ENCODE peak calls at places on chromosomes 16 and 17, in ten cellular contexts. Q, C, X, I, R, U, N, A, H and B are unnamed samples.

GRCh38 chr17:66146394-66146793 is 45.5 kb downstream of the CEP112 start:
- DNase-seq in H (no peak), C (no peak), U (no peak), N (no peak), Q (no peak), X (no peak), I (no peak), R (no peak), A (no peak), B (no peak)

GRCh38 chr17:68534714-68535113 is 22.5 kb downstream of the PRKAR1A start:
- DNase-seq in H (no peak), R (no peak), U (no peak), X (no peak), C (no peak), A (peak), I (no peak), Q (no peak), N (no peak), B (no peak)

GRCh38 chr17:56690441-56691291 is 97.2 kb downstream of the NOG start:
- DNase-seq in I (no peak), Q (peak), U (no peak), A (no peak), X (no peak), R (no peak), H (no peak), C (no peak), N (no peak), B (no peak)

GRCh38 chr17:82170412-82170961 is 42.2 kb downstream of the CCDC57 start:
- DNase-seq in C (no peak), R (no peak), N (no peak), A (no peak), X (no peak), U (no peak), H (peak), I (no peak), Q (no peak), B (no peak)

GRCh38 chr16:4679854-4680636 is 13.3 kb upstream of the NUDT16L1 start:
- DNase-seq in C (no peak), Q (peak), U (no peak), A (peak), H (peak), N (no peak), I (peak), R (peak), X (peak), B (no peak)

GRCh38 chr16:17101646-17102045 is 369.1 kb downstream of the XYLT1 start:
- DNase-seq in N (peak), H (no peak), U (peak), C (no peak), X (no peak), A (peak), Q (no peak), I (no peak), R (no peak), B (no peak)

GRCh38 chr17:58311429-58311894 is 17.1 kb downstream of the TSPOAP1 start:
- DNase-seq in R (no peak), C (no peak), I (no peak), U (no peak), N (no peak), H (no peak), X (no peak), A (no peak), Q (no peak), B (no peak)

GRCh38 chr17:75707096-75707720 is 14.1 kb upstream of the ITGB4 start:
- DNase-seq in C (no peak), Q (peak), A (no peak), N (peak), I (no peak), X (no peak), R (no peak), U (no peak), H (peak), B (no peak)

GRCh38 chr17:81157848-81158687 is 7.2 kb upstream of the PVALEF start:
- DNase-seq in I (no peak), R (no peak), H (no peak), A (no peak), U (no peak), Q (no peak), X (no peak), C (no peak), N (no peak), B (no peak)

GRCh38 chr16:78591682-78592103 is 492.2 kb downstream of the WWOX start:
- DNase-seq in N (no peak), Q (no peak), I (no peak), R (no peak), A (no peak), H (no peak), U (no peak), C (no peak), X (no peak), B (no peak)

GRCh38 chr17:76153640-76154039 is 12.6 kb upstream of the FOXJ1 start:
- DNase-seq in N (peak), A (peak), Q (no peak), U (no peak), I (no peak), H (no peak), R (no peak), X (peak), C (no peak), B (no peak)

GRCh38 chr17:50033316-50033715 is 22.6 kb upstream of the ITGA3 start:
- DNase-seq in X (no peak), U (no peak), R (no peak), A (no peak), Q (no peak), N (peak), I (no peak), C (no peak), H (no peak), B (no peak)

GRCh38 chr17:70171159-70171558 is 1.8 kb downstream of the KCNJ2 start:
- DNase-seq in H (no peak), I (no peak), N (no peak), A (no peak), R (no peak), U (no peak), C (no peak), Q (no peak), X (no peak), B (no peak)

GRCh38 chr17:33113281-33114010 is 121.8 kb downstream of the SPACA3 start:
- DNase-seq in I (no peak), N (peak), C (peak), U (no peak), R (peak), A (peak), H (no peak), Q (peak), X (no peak), B (no peak)

GRCh38 chr16:55499951-55500350 is 8.9 kb upstream of the LPCAT2 start:
- DNase-seq in H (no peak), N (peak), X (peak), R (no peak), I (peak), C (no peak), A (peak), Q (no peak), U (no peak), B (peak)

GRCh38 chr16:15961060-15961511 is 11.7 kb downstream of the ABCC1 start:
- DNase-seq in A (peak), C (no peak), X (no peak), U (peak), R (no peak), N (no peak), H (no peak), I (no peak), Q (no peak), B (no peak)

GRCh38 chr16:68076560-68076959 is 8.6 kb upstream of the NFATC3 start:
- DNase-seq in C (no peak), Q (no peak), A (no peak), X (no peak), U (no peak), R (no peak), N (no peak), I (no peak), H (no peak), B (no peak)

GRCh38 chr16:28574925-28575324 is 21.2 kb downstream of the SGF29 start:
- DNase-seq in R (no peak), C (no peak), I (no peak), H (no peak), A (no peak), U (no peak), X (no peak), N (no peak), Q (no peak), B (no peak)

GRCh38 chr16:27401768-27402568 is at the start of gene IL21R:
- DNase-seq in A (peak), Q (peak), I (no peak), C (no peak), N (peak), U (peak), H (peak), R (peak), X (no peak), B (no peak)

GRCh38 chr16:8887952-8888560 is 5.9 kb downstream of the LITAFD start:
- DNase-seq in I (no peak), A (peak), R (peak), C (no peak), X (no peak), N (peak), H (peak), Q (peak), U (no peak), B (no peak)

GRCh38 chr17:56595831-56596740 is 2.6 kb downstream of the NOG start:
- DNase-seq in R (no peak), N (no peak), A (no peak), C (no peak), H (no peak), U (no peak), Q (peak), X (no peak), I (no peak), B (no peak)

GRCh38 chr16:50152386-50152806 is 710 bp upstream of the TENT4B start:
- DNase-seq in I (no peak), N (peak), R (peak), Q (peak), A (peak), H (peak), U (no peak), X (no peak), C (no peak), B (no peak)

GRCh38 chr16:55015181-55015913 is 84.7 kb downstream of the IRX5 start:
- DNase-seq in R (no peak), N (no peak), U (no peak), C (no peak), I (no peak), H (no peak), X (no peak), A (no peak), Q (no peak), B (no peak)

GRCh38 chr17:21201302-21201602 is 12.7 kb downstream of the TMEM11 start:
- DNase-seq in I (no peak), A (no peak), U (no peak), H (peak), R (no peak), Q (no peak), X (no peak), C (no peak), N (no peak), B (no peak)

GRCh38 chr16:83602797-83603735 is 204.7 kb upstream of the HSBP1 start:
- DNase-seq in N (no peak), Q (no peak), U (no peak), C (no peak), R (no peak), X (no peak), H (no peak), I (no peak), A (no peak), B (no peak)

GRCh38 chr17:66673668-66674276 is 161.1 kb upstream of the CACNG5 start:
- DNase-seq in U (peak), Q (peak), I (no peak), A (peak), R (peak), X (no peak), N (peak), H (no peak), C (peak), B (no peak)

GRCh38 chr17:50129946-50130777 is at the start of gene SAMD14:
- DNase-seq in Q (no peak), C (no peak), U (no peak), A (no peak), X (no peak), H (no peak), R (no peak), I (no peak), N (no peak), B (no peak)

GRCh38 chr16:70770291-70770967 is 30.5 kb downstream of the VAC14 start:
- DNase-seq in H (no peak), C (no peak), R (no peak), Q (no peak), I (no peak), U (no peak), N (no peak), X (no peak), A (no peak), B (no peak)

GRCh38 chr16:12426122-12426521 is 377.6 kb downstream of the CPPED1 start:
- DNase-seq in I (no peak), A (peak), X (no peak), C (peak), R (no peak), H (no peak), Q (no peak), N (no peak), U (no peak), B (no peak)

GRCh38 chr17:31269178-31269577 is 27.9 kb downstream of the OMG start:
- DNase-seq in A (no peak), I (no peak), H (no peak), Q (no peak), X (no peak), U (no peak), C (no peak), N (no peak), R (no peak), B (no peak)

GRCh38 chr17:42537826-42538451 is 1.9 kb downstream of the NAGLU start:
- DNase-seq in R (no peak), H (no peak), U (no peak), Q (no peak), C (no peak), N (no peak), I (no peak), X (no peak), A (no peak), B (no peak)

GRCh38 chr16:85686912-85687591 is 1.7 kb downstream of the GINS2 start:
- DNase-seq in A (no peak), Q (no peak), N (no peak), I (no peak), C (no peak), H (no peak), U (peak), R (no peak), X (no peak), B (no peak)
- H3K4me3 ChIP-seq in A (no peak), Q (no peak), N (no peak), I (no peak), C (no peak), H (no peak), U (peak), R (no peak), X (no peak), B (no peak)

GRCh38 chr17:39306509-39307212 is 80.9 kb upstream of the STAC2 start:
- DNase-seq in I (no peak), N (peak), Q (no peak), U (peak), X (no peak), C (no peak), A (no peak), R (no peak), H (no peak), B (no peak)

GRCh38 chr17:39306028-39306427 is 80.3 kb upstream of the STAC2 start:
- DNase-seq in I (no peak), H (no peak), A (no peak), N (no peak), U (peak), X (no peak), C (no peak), R (no peak), Q (no peak), B (no peak)

DNA sequence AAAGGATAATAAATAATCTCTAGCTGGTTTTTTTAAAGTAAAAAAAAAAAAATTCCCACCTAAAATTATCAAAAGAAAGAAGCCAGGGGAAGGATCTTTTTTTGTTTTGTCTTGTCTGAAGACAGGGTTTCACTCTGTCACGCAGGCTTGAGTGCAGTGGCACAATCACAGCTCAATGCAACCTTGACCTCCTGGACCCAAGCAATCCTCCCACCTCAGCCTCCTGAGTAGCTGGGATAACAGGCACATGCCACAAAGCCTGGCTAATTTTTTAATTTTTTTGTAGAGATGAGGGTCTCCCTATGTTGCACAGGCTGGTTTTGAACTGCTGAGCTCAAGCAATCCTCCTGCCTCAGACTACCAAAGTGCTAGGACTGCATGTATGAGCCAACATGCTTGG is 78.4 kb upstream of the STAC2 start:
- DNase-seq in H (no peak), Q (no peak), C (no peak), R (no peak), X (no peak), A (no peak), U (no peak), I (no peak), N (no peak), B (no peak)
- TF ChIP-seq CTCF in H (no peak), Q (no peak), C (no peak), R (no peak), X (no peak), A (no peak), U (no peak), I (no peak), N (no peak), B (no peak)

DNA sequence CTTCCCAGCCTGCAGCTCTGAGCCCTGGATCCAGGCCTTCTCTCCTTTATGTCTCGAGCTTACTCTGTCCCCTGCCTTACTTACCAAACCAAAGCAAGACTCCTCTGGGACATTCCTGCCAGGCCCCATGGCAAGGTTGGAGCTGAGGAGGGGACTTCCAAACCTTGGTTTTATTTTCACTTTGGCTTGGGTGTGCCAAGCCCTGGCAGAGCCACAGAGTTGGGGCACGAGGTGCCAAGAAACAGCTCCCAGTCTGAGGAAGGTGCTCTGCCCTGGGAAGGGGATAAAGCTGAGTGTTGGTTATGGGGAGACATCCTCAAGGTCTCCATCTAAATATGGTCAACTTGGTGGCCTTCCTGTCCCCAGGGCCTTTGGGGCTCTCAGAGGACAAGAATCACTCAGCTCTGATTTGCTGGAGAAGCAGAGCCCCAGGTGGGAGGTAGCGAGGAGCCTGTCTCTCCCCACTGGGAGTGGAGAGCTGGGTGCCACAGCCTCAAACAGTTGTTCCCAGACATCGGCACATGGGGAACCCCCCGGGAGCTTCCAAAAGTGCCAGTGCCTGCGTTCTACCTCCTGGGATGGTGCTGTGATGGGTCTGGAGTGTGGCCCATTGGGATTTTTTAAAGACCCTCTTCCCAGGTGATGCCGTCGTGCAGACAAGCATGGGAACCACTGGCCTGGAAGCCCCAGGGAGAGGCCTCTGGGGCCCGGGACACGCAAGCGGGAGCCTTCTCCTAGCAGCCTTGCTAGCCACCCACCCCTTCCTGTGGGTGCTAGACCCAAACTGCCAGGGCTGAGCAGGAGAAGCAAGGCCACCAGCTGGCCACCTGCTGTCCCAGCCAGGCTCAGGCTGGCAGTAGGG is 10.3 kb downstream of the NLRC5 start:
- DNase-seq in X (no peak), C (no peak), R (no peak), A (no peak), H (no peak), Q (peak), I (no peak), N (no peak), U (no peak), B (no peak)
- H3K4me3 ChIP-seq in X (no peak), C (no peak), R (no peak), A (no peak), H (no peak), Q (no peak), I (no peak), N (no peak), U (no peak), B (no peak)

DNA sequence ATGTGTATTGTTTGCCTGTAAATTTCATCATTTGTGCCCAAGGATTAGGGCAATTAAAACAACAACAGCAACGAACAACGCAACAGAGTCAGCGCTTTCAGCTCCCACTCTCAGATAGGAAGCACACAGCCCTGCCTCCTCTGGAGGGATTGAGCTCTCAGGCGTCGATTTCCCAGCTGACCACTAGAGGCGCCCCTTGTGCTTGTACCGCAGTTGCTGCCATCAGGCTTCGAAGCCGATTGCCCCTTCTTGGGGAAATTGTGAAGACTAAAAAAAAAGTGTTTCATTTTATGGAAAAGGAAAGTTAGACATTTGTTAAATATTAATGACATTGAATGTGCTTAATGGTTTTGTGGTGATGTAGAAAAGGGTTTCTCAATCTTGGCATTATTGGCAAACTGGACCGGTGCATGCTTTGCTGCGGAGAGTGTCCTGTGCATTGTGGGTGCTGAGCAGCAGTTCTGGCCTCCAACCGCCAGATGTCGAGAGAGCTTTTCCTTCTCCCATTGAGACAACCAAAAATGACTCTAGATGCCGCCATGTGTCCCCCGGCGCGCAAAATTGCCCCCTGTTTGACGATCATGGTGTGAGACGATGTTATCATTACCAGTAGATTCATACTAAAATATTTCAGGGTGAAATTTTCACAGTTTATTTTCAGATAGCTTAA is 650.4 kb upstream of the RBFOX1 start:
- DNase-seq in X (no peak), Q (peak), H (no peak), R (peak), A (no peak), N (peak), C (peak), U (peak), I (no peak), B (no peak)
- TF ChIP-seq CTCF in X (peak), Q (peak), H (peak), R (peak), A (peak), N (peak), C (peak), U (peak), I (peak), B (peak)

DNA sequence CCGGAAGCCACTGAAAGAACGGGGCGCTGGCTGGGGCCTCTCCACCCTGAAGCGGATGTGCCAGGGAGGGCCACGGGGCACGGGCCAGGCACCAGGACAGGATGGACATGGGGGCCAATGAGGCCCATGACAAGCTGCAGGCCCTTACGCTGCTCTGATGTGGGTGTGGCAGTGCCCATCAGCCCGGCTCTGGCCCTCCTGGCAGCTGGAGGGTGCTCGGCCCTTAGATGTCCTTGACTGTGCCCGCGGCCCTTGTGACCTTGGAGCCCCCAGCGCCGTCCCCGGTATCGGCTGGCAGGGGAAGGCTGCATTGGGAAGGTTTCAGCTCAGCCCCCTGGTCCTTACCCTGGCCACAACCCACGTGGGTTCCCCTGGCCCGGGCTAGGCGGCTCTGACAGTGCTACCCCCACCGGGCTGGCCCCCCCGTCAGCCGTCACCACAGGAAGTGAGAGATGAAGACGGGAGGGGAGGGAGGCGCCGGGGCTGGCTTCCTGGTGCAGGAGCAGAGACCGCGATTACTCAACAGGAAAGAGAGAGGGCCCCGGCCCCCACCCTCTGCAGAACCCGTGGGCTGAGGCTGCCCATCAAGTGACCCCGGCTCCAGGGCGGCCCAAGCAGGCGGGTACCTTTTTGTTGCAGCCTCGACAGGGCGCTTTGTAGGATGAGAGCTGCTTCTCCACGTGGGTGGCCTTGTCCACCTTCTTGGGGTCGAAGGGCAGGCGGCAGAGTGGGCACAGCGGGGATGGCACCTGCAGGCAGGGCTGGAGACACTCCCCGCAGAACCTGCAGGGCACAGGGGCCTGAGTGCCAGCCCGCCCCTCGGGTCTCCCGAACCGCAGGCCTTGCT is 5.3 kb downstream of the RNF166 start:
- DNase-seq in Q (peak), X (peak), I (peak), N (peak), R (peak), C (peak), H (peak), U (peak), A (peak), B (peak)
- H3K4me3 ChIP-seq in Q (no peak), X (peak), I (no peak), N (no peak), R (no peak), C (no peak), H (peak), U (peak), A (no peak), B (no peak)